ENCODE peak calls at places on chromosomes 3 and 15, in four cellular contexts. U is endothelial cell of umbilical vein; O is OCI-LY7; X is CD8-positive, alpha-beta T cell. Q is an unnamed sample.
A peak's percentile ranks its signal among the peaks of the same experiment; 100 is the strongest.

GRCh38 chr3:52710512-52710911 is 4.6 kb downstream of the SPCS1 start:
- DNase-seq in U (no peak), O (no peak), X (no peak), Q (no peak)

GRCh38 chr3:10285307-10285706 is 7.4 kb downstream of the GHRL start:
- DNase-seq in U (no peak), O (no peak), X (no peak), Q (no peak)

GRCh38 chr3:17749281-17749680 is 6.8 kb upstream of the TBC1D5 start:
- DNase-seq in U (no peak), O (peak; percentile 45), X (no peak), Q (no peak)

GRCh38 chr3:58074997-58075396 is 66.8 kb downstream of the FLNB start:
- DNase-seq in U (no peak), O (no peak), X (peak; percentile 8), Q (no peak)

GRCh38 chr3:65936908-65937638 is 101.6 kb downstream of the MAGI1 start:
- DNase-seq in U (peak; percentile 82), O (no peak), X (no peak), Q (peak; percentile 18)

GRCh38 chr15:66761723-66762595 is 59.9 kb downstream of the SMAD6 start:
- DNase-seq in U (no peak), O (no peak), X (no peak), Q (peak; percentile 46)

GRCh38 chr15:52682776-52683175 is 3.6 kb upstream of the ATOSA start:
- DNase-seq in U (no peak), O (peak; percentile 68), X (no peak), Q (no peak)

GRCh38 chr3:187361835-187362234 is 6.3 kb upstream of the RTP4 start:
- DNase-seq in U (no peak), O (no peak), X (no peak), Q (peak; percentile 51)

GRCh38 chr15:90266485-90266884 is 1.0 kb downstream of the NGRN start:
- DNase-seq in U (no peak), O (peak; percentile 20), X (peak; percentile 12), Q (peak; percentile 16)

GRCh38 chr3:76753599-76753998 is 286.3 kb upstream of the ROBO2 start:
- DNase-seq in U (no peak), O (no peak), X (no peak), Q (no peak)

GRCh38 chr3:138441742-138442141 is 7.3 kb downstream of the ESYT3 start:
- DNase-seq in U (no peak), O (no peak), X (no peak), Q (no peak)

GRCh38 chr15:52112203-52112750 is 298 bp downstream of the BCL2L10 start:
- DNase-seq in U (peak; percentile 48), O (no peak), X (peak; percentile 48), Q (peak; percentile 49)

GRCh38 chr3:149299938-149300791 is 33.3 kb downstream of the TM4SF18 start:
- DNase-seq in U (peak; percentile 90), O (no peak), X (no peak), Q (peak; percentile 71)

GRCh38 chr3:4741404-4742307 is 237.6 kb upstream of the BHLHE40 start:
- DNase-seq in U (peak; percentile 99), O (no peak), X (no peak), Q (peak; percentile 64)

GRCh38 chr3:161265916-161266571 is 44.9 kb downstream of the NMD3 start:
- DNase-seq in U (peak; percentile 56), O (no peak), X (no peak), Q (no peak)

GRCh38 chr3:139839659-139840058 is 95.3 kb upstream of the CLSTN2 start:
- DNase-seq in U (no peak), O (no peak), X (no peak), Q (no peak)

GRCh38 chr3:139839034-139839433 is 96.0 kb upstream of the CLSTN2 start:
- DNase-seq in U (no peak), O (no peak), X (no peak), Q (no peak)

GRCh38 chr3:139836656-139837464 is 98.1 kb upstream of the CLSTN2 start:
- DNase-seq in U (no peak), O (no peak), X (no peak), Q (no peak)

GRCh38 chr3:139835830-139836655 is 98.9 kb upstream of the CLSTN2 start:
- DNase-seq in U (no peak), O (no peak), X (no peak), Q (no peak)

DNA sequence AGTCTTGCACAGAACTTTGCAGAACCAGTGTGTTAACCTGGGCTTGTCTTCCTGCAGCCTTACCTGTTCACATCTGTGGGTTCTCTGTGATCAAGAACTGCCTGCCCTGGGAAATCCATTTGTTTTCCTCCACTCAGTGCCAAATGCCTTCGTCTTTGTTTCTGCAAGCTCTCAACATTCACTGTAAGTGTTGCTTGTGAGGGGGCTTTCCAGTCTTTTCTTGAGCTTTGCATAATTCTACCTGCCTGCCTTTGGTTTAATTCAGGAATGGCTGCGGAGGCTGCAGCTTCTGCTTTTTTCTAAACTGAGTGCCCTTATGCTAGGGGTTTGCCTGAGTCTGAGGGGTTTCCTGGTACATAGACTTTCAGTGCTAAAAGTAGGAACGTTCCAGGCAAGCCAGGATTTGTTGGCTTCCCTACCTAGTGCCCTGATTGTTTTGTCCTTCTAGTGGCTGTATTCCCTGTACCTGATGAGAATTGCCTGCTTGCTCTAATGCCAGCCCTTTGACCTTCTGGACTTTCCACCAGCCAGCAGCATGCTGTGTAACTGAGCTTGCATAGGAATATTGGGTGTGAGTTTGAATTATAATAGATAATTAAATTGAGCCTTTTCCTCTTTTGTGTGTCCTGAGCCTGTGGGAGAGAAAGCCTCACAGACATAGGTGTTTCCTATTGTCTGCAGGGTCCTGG is 96.6 kb upstream of the CLSTN2 start:
- DNase-seq in U (no peak), O (no peak), X (no peak), Q (no peak)
- H3K4me1 ChIP-seq in U (no peaks in the 10 kb centered on the region), O (no peaks in the 10 kb centered on the region), X (no peaks in the 10 kb centered on the region), Q (no peaks in the 10 kb centered on the region)

GRCh38 chr15:65451989-65452388 is 29.2 kb upstream of the IGDCC4 start:
- DNase-seq in U (no peak), O (no peak), X (no peak), Q (no peak)

GRCh38 chr15:65447145-65447544 is 24.4 kb upstream of the IGDCC4 start:
- DNase-seq in U (no peak), O (no peak), X (no peak), Q (no peak)

DNA sequence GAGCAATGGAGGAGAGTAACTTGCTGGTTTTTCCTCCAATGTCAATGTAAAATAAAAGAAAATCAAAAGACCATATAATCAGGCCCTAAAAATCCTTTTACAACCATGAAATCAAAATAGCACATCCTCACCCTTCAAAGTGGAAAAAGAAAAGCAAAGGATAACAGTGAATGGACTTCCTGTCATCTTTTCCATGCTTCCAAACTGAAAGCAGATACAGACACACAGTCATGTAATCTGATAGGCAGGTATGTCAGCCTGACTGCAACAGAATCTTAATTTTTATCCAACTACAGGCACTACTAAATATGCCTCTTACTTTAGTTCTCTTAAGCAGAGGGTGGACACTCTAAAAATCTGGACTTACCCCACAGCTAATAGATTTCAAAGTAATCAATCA is 27.8 kb upstream of the IGDCC4 start:
- DNase-seq in U (no peak), O (no peak), X (no peak), Q (no peak)
- H3K36me3 ChIP-seq in U (peaks cover 8% of the 10 kb centered on the region), O (peaks cover 84% of the 10 kb centered on the region), X (peaks cover 46% of the 10 kb centered on the region), Q (peaks cover 30% of the 10 kb centered on the region)

GRCh38 chr15:85616549-85616948 is 178.2 kb downstream of the KLHL25 start:
- DNase-seq in U (peak; percentile 57), O (no peak), X (no peak), Q (no peak)
- TF ChIP-seq CTCF in U (no peak), O (no peak), X (no peak), Q (no peak)

DNA sequence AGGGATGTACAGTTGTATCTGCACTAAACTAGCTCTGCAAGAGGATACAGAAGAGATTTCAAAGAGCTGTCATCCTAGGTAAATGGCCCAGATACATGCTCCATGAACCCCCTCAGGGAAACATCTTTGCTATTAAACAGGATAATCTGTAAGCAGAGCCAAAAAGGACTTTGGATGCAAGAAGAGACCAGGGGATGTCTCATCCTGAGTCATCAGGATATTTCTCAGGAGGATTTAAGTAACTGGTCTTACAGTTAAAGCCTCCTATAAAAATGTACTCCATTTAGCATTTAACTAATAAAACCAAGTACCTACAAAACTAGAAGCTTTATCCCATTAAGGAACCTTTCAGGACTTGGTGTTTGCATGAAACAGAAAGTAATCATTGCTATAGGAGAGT is 48.2 kb upstream of the PHLDB2 start:
- DNase-seq in U (no peak), O (no peak), X (no peak), Q (no peak)
- H3K4me1 ChIP-seq in U (peaks cover 6% of the 10 kb centered on the region), O (no peaks in the 10 kb centered on the region), X (no peaks in the 10 kb centered on the region), Q (no peaks in the 10 kb centered on the region)

GRCh38 chr15:72248514-72248913 is 17.5 kb upstream of the PKM start:
- DNase-seq in U (no peak), O (no peak), X (no peak), Q (no peak)
- H3K36me3 ChIP-seq in U (peaks cover 22% of the 10 kb centered on the region), O (peaks cover 82% of the 10 kb centered on the region), X (peaks cover 22% of the 10 kb centered on the region), Q (peaks cover 50% of the 10 kb centered on the region)

Q was measured in thyroid gland.